ENCODE peak calls at places on chromosomes 5 and 9, in ten cellular contexts. W is transverse colon; C is NCI-H524; M is AG08395; O is effector CD4-positive, alpha-beta T cell; T is fibroblast of lung; H is GM06990; Q is pulmonary artery endothelial cell; E is left ventricle myocardium superior; N is KBM-7. L is an unnamed sample.
A peak's percentile ranks its signal among the peaks of the same experiment; 100 is the strongest.

GRCh38 chr5:140023611-140024191 is 19.4 kb downstream of the NRG2 start:
- DNase-seq in M (no peak), W (no peak), N (no peak), T (no peak), O (no peak), Q (no peak), E (no peak), H (no peak), C (peak; percentile 84), L (no peak)

GRCh38 chr9:91727316-91727861 is 222.6 kb downstream of the ROR2 start:
- DNase-seq in M (peak; percentile 79), H (no peak), O (no peak), N (peak; percentile 79), E (no peak), Q (no peak), T (peak; percentile 61), W (no peak), C (peak; percentile 40), L (peak; percentile 38)

GRCh38 chr9:11618241-11618805 is 1005.5 kb upstream of the PTPRD start:
- DNase-seq in H (peak; percentile 2), T (no peak), W (no peak), C (no peak), Q (no peak), N (no peak), E (no peak), M (no peak), O (no peak), L (no peak)

GRCh38 chr9:98634680-98635079 is 74.1 kb downstream of the GABBR2 start:
- DNase-seq in N (no peak), C (no peak), E (no peak), H (no peak), O (no peak), M (no peak), Q (no peak), T (no peak), W (no peak), L (no peak)

GRCh38 chr5:61162832-61163567 is 732 bp upstream of the SMIM15 start:
- DNase-seq in Q (no peak), T (peak; percentile 35), E (no peak), O (no peak), C (peak; percentile 47), N (no peak), M (peak; percentile 23), W (peak; percentile 23), H (no peak), L (no peak)

GRCh38 chr5:132268698-132269551 is 11.4 kb downstream of the PDLIM4 start:
- DNase-seq in M (peak; percentile 82), E (no peak), H (peak; percentile 64), O (no peak), Q (no peak), C (no peak), T (peak; percentile 53), N (no peak), W (no peak), L (no peak)

GRCh38 chr9:134061688-134062371 is 6.0 kb downstream of the BRD3 start:
- DNase-seq in N (no peak), H (no peak), O (no peak), Q (no peak), C (no peak), M (no peak), T (no peak), W (no peak), E (no peak), L (no peak)

GRCh38 chr5:177527595-177527994 is 10.8 kb upstream of the DDX41 start:
- DNase-seq in N (no peak), T (no peak), W (no peak), C (no peak), M (no peak), E (no peak), O (no peak), H (no peak), Q (no peak), L (no peak)

GRCh38 chr5:167303582-167303981 is 987.9 kb upstream of the WWC1 start:
- DNase-seq in E (no peak), M (no peak), T (no peak), W (no peak), Q (no peak), O (no peak), H (no peak), N (no peak), C (no peak), L (no peak)

GRCh38 chr5:10222326-10222725 is 27.4 kb downstream of the ATPSCKMT start:
- DNase-seq in T (peak; percentile 22), E (no peak), N (no peak), C (no peak), O (no peak), H (no peak), W (no peak), Q (no peak), M (no peak), L (no peak)

GRCh38 chr5:7392401-7393024 is 3.4 kb upstream of the ADCY2 start:
- DNase-seq in M (peak; percentile 61), T (peak; percentile 12), H (no peak), C (peak; percentile 49), O (no peak), W (no peak), E (no peak), Q (no peak), N (peak; percentile 38), L (no peak)